ENCODE peak calls at places on chromosomes 1 and 21, in five cellular contexts. W, U, H, V and K are unnamed samples.

GRCh38 chr1:193729429-193729828 is 543.0 kb upstream of the B3GALT2 start:
- DNase-seq in W (no peak), V (no peak), U (peak), H (no peak), K (peak)

GRCh38 chr1:151059342-151060240 is at the start of gene CDC42SE1:
- DNase-seq in U (peak), H (peak), V (peak), W (peak), K (peak)

GRCh38 chr1:5993553-5994510 is 1.6 kb upstream of the NPHP4 start:
- DNase-seq in H (peak), W (no peak), V (no peak), U (no peak), K (peak)

GRCh38 chr1:88354256-88354655 is 329.8 kb upstream of the PKN2 start:
- DNase-seq in W (no peak), H (no peak), V (no peak), U (no peak), K (no peak)

GRCh38 chr1:1123581-1124507 is 8.0 kb upstream of the C1orf159 start:
- DNase-seq in V (no peak), H (no peak), W (no peak), U (peak), K (no peak)

GRCh38 chr1:236143104-236143948 is 987 bp downstream of the GPR137B start:
- DNase-seq in U (peak), H (no peak), V (no peak), W (peak), K (peak)

GRCh38 chr1:225987491-225988316 is 11.4 kb downstream of the SDE2 start:
- DNase-seq in U (peak), H (peak), V (peak), W (peak), K (peak)

GRCh38 chr1:60427701-60428100 is 354.1 kb upstream of the C1orf87 start:
- DNase-seq in V (no peak), W (no peak), U (no peak), H (no peak), K (no peak)

GRCh38 chr1:7042322-7043231 is 257.3 kb downstream of the CAMTA1 start:
- DNase-seq in U (peak), V (peak), H (peak), W (peak), K (peak)

GRCh38 chr1:224235819-224236493 is 52.9 kb downstream of the DEGS1 start:
- DNase-seq in U (no peak), W (no peak), H (no peak), V (no peak), K (no peak)

GRCh38 chr1:243727503-243728191 is 122.4 kb downstream of the AKT3 start:
- DNase-seq in H (peak), U (no peak), V (no peak), W (no peak), K (no peak)

GRCh38 chr1:16442273-16442672 is 1.7 kb downstream of the NECAP2 start:
- DNase-seq in U (no peak), H (peak), W (no peak), V (no peak), K (no peak)

GRCh38 chr1:8094481-8095241 is 68.6 kb upstream of the ERRFI1 start:
- DNase-seq in W (no peak), U (peak), H (no peak), V (no peak), K (peak)

GRCh38 chr1:217133958-217134856 is 411.0 kb upstream of the ESRRG start:
- DNase-seq in W (peak), U (peak), V (no peak), H (no peak), K (no peak)

GRCh38 chr21:37368536-37369279 is 2.1 kb downstream of the DYRK1A start:
- DNase-seq in H (no peak), W (no peak), V (no peak), U (peak), K (peak)

GRCh38 chr1:58249729-58250586 is 296.6 kb downstream of the OMA1 start:
- DNase-seq in H (no peak), U (peak), V (no peak), W (peak), K (no peak)

GRCh38 chr1:18649713-18650370 is 19.2 kb downstream of the PAX7 start:
- DNase-seq in W (no peak), U (no peak), V (no peak), H (no peak), K (no peak)

GRCh38 chr21:32702702-32703101 is 25.1 kb downstream of the SYNJ1 start:
- DNase-seq in H (no peak), V (no peak), U (peak), W (no peak), K (peak)

GRCh38 chr1:62076286-62076685 is 118.4 kb upstream of the L1TD1 start:
- DNase-seq in V (peak), W (no peak), H (no peak), U (peak), K (peak)

GRCh38 chr1:174445817-174446216 is 1.9 kb upstream of the GPR52 start:
- DNase-seq in H (no peak), V (no peak), W (peak), U (no peak), K (no peak)

GRCh38 chr1:231357831-231358354 is 19.8 kb downstream of the SPRTN start:
- DNase-seq in H (peak), U (peak), V (peak), W (peak), K (peak)

GRCh38 chr1:156114919-156115513 is 505 bp downstream of the LMNA start:
- DNase-seq in U (peak), V (no peak), W (peak), H (peak), K (peak)

GRCh38 chr1:41742219-41742618 is 176.5 kb downstream of the HIVEP3 start:
- DNase-seq in H (no peak), U (peak), V (no peak), W (no peak), K (peak)

GRCh38 chr1:223886516-223886921 is 40.8 kb upstream of the TP53BP2 start:
- DNase-seq in W (no peak), U (peak), H (no peak), V (no peak), K (peak)

GRCh38 chr21:42754270-42754933 is 101.0 kb downstream of the PDE9A start:
- DNase-seq in U (no peak), V (no peak), H (no peak), W (no peak), K (no peak)

GRCh38 chr1:38452246-38452645 is 405.7 kb upstream of the POU3F1 start:
- DNase-seq in V (no peak), W (no peak), H (no peak), U (no peak), K (no peak)

GRCh38 chr1:33180226-33181037 is 1.4 kb downstream of the TRIM62 start:
- DNase-seq in V (peak), U (peak), H (peak), W (peak), K (peak)

GRCh38 chr1:61536174-61536573 is 188.8 kb downstream of the TM2D1 start:
- DNase-seq in U (no peak), H (peak), V (no peak), W (no peak), K (no peak)

GRCh38 chr1:53093778-53094532 is 31.9 kb downstream of the PODN start:
- DNase-seq in W (no peak), V (no peak), H (no peak), U (no peak), K (no peak)

GRCh38 chr1:226121049-226121586 is 58.6 kb downstream of the H3-3A start:
- DNase-seq in V (no peak), U (no peak), H (no peak), W (no peak), K (no peak)

GRCh38 chr1:213051127-213051880 is at the start of gene RPS6KC1:
- DNase-seq in U (peak), H (peak), W (peak), V (peak), K (peak)

GRCh38 chr1:177786346-177786745 is 183.5 kb downstream of the SEC16B start:
- DNase-seq in H (no peak), U (no peak), V (no peak), W (no peak), K (no peak)

GRCh38 chr21:32520885-32521735 is 64.2 kb downstream of the TCP10L start:
- DNase-seq in U (peak), H (no peak), V (no peak), W (no peak), K (peak)

GRCh38 chr1:156479093-156480014 is 21.2 kb downstream of the MEF2D start:
- DNase-seq in H (no peak), U (no peak), W (no peak), V (no peak), K (no peak)

GRCh38 chr21:42560517-42561179 is 47.0 kb downstream of the SLC37A1 start:
- DNase-seq in W (no peak), V (no peak), H (no peak), U (no peak), K (no peak)

GRCh38 chr1:183632087-183632486 is 3.5 kb downstream of the ARPC5 start:
- DNase-seq in V (no peak), H (no peak), U (peak), W (no peak), K (no peak)

GRCh38 chr1:23661887-23662286 is 29.7 kb upstream of the RPL11 start:
- DNase-seq in H (no peak), W (no peak), V (no peak), U (no peak), K (no peak)

GRCh38 chr1:23660671-23661070 is 30.9 kb upstream of the RPL11 start:
- DNase-seq in V (no peak), W (no peak), U (no peak), H (no peak), K (no peak)

GRCh38 chr1:23657659-23658275 is 33.8 kb upstream of the RPL11 start:
- DNase-seq in U (peak), V (peak), H (peak), W (peak), K (peak)
- TF ChIP-seq EZH2phosphoT487 in U (no peak), V (no peak), H (no peak), W (no peak), K (no peak)

GRCh38 chr1:112713466-112714312 is 1.4 kb downstream of the PPM1J start:
- DNase-seq in U (no peak), H (no peak), W (peak), V (no peak), K (no peak)
- H3K9ac ChIP-seq in U (no peak), H (no peak), W (no peak), V (peak), K (no peak)

DNA sequence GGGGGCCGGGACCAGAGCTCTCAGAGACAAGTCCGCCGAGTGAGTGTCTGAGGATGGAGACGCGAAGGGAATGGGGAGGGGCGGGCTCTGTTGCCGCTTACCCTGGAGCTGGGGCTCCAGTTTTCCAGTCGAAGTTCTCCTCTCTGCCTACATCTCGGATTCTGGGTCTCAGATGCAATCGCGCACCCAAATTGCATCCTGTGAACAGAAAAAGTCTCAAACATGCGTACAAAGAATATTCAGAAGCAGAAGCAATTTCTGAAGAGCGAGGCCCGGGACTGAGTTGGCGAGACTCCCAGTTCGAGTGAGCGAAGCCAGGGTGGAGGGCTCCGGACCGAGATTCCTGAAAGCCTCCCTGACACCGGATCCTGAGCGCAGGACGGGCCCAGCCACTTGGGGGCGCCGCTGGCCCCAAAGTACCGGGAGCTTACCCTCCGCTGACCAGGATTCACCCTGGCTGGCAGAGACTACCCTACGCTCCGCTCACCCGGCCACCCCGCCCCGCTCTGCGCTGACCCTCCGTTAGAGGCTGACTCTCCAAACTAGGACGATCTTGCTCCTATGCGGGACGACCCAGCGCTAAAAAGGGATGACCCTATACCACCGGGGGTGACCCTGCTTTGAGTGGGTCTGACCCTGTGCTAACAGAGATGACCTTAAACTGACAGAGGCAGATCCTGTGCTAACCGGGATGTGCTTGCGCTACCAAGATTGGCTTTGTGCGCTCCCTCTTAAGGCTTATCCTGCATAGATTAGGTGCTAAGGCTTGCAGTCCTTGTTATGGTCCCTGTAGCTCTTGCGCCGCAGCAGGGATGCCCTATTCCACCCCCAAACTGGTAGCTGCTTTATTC is 12.1 kb downstream of the FOXD2 start:
- DNase-seq in H (no peak), W (peak), V (no peak), U (peak), K (peak)
- TF ChIP-seq EZH2 in H (no peak), W (peak), V (no peak), U (no peak), K (no peak)

GRCh38 chr1:92804721-92805169 is 19.8 kb upstream of the EVI5 start:
- DNase-seq in H (peak), V (peak), U (peak), W (peak), K (peak)
- TF ChIP-seq EZH2phosphoT487 in H (no peak), V (no peak), U (no peak), W (no peak), K (no peak)

GRCh38 chr1:83052865-83053264 is 946.1 kb downstream of the TTLL7 start:
- DNase-seq in H (no peak), V (no peak), U (no peak), W (no peak), K (peak)

GRCh38 chr1:83058327-83058726 is 940.6 kb downstream of the TTLL7 start:
- DNase-seq in U (no peak), H (no peak), V (no peak), W (no peak), K (no peak)

GRCh38 chr1:83055391-83056170 is 943.4 kb downstream of the TTLL7 start:
- DNase-seq in W (no peak), H (no peak), U (no peak), V (no peak), K (peak)

GRCh38 chr1:83053446-83053845 is 945.5 kb downstream of the TTLL7 start:
- DNase-seq in H (no peak), V (no peak), W (no peak), U (peak), K (no peak)
- H3K9ac ChIP-seq in H (no peak), V (no peak), W (no peak), U (no peak), K (no peak)

DNA sequence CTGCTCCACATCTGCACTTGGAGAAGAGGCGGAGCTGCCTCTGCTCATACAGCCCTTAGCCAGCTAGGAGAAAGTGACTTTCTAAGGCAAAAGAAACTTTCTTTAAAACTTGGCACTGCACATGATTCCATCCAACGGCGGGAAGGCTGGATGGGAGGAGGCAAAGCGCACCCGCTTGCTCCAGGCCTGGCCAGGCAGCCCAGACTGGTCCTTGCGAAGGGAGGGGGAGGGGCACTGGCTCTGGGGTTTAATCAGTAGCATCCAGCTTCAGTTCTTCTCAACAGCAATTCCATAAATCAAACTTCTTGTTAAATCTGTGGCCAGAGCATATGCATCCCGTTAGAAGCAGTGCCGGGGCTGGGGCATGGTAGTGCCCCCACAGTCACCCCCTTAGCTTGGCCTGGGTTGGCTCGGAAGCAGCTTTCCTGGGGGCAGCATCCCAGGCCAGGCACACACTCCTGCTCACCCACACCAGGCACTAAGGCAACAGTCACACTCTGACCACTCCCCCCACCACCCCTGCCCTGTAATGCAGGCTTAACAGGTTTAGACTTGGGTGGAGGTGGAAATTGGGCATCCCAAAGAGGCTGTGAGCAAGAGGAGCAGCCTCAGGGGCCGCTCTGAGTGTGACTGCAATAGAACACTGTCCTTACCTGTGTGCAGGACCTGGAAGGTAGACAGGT is 94.1 kb upstream of the CASZ1 start:
- DNase-seq in W (no peak), H (no peak), V (no peak), U (no peak), K (peak)
- TF ChIP-seq EZH2 in W (no peak), H (no peak), V (no peak), U (no peak), K (no peak)